ENCODE peak calls at places on chromosomes 11 and 22, in eight cellular contexts. One of them, this sample, is unnamed.

GRCh38 chr11:3091846-3092602 is 34.8 kb upstream of the CARS1 start:
- DNase-seq in nucleus accumbens: no peak
- DNase-seq in WERI-Rb-1: peak; percentile 85
- DNase-seq in NAMALWA: peak; percentile 76
- DNase-seq in stimulated activated CD4-positive, alpha-beta T cell treated with anti-CD3 and anti-CD28 coated beads, Interleukin-15, amount 100 ng/mL, for 1 hour: peak; percentile 64
- DNase-seq in stromal cell of bone marrow: no peak
- DNase-seq in H7: peak; percentile 98
- DNase-seq in kidney glomerular epithelial cell: peak; percentile 63
- DNase-seq in this sample: peak; percentile 86

GRCh38 chr22:33793464-33793863 is 126.8 kb downstream of the LARGE1 start:
- DNase-seq in nucleus accumbens: no peak
- DNase-seq in WERI-Rb-1: no peak
- DNase-seq in NAMALWA: no peak
- DNase-seq in stimulated activated CD4-positive, alpha-beta T cell treated with anti-CD3 and anti-CD28 coated beads, Interleukin-15, amount 100 ng/mL, for 1 hour: no peak
- DNase-seq in stromal cell of bone marrow: no peak
- DNase-seq in H7: no peak
- DNase-seq in kidney glomerular epithelial cell: no peak
- DNase-seq in this sample: no peak

GRCh38 chr11:465896-466538 is 15.9 kb downstream of the PTDSS2 start:
- DNase-seq in nucleus accumbens: no peak
- DNase-seq in WERI-Rb-1: no peak
- DNase-seq in NAMALWA: no peak
- DNase-seq in stimulated activated CD4-positive, alpha-beta T cell treated with anti-CD3 and anti-CD28 coated beads, Interleukin-15, amount 100 ng/mL, for 1 hour: no peak
- DNase-seq in stromal cell of bone marrow: no peak
- DNase-seq in H7: no peak
- DNase-seq in kidney glomerular epithelial cell: no peak
- DNase-seq in this sample: no peak

GRCh38 chr22:30743257-30744020 is 48.8 kb downstream of the OSBP2 start:
- DNase-seq in nucleus accumbens: no peak
- DNase-seq in WERI-Rb-1: no peak
- DNase-seq in NAMALWA: no peak
- DNase-seq in stimulated activated CD4-positive, alpha-beta T cell treated with anti-CD3 and anti-CD28 coated beads, Interleukin-15, amount 100 ng/mL, for 1 hour: no peak
- DNase-seq in stromal cell of bone marrow: no peak
- DNase-seq in H7: no peak
- DNase-seq in kidney glomerular epithelial cell: no peak
- DNase-seq in this sample: no peak

GRCh38 chr11:78138694-78139421 is 568 bp downstream of the ALG8 start:
- DNase-seq in nucleus accumbens: no peak
- DNase-seq in WERI-Rb-1: no peak
- DNase-seq in NAMALWA: peak; percentile 77
- DNase-seq in stimulated activated CD4-positive, alpha-beta T cell treated with anti-CD3 and anti-CD28 coated beads, Interleukin-15, amount 100 ng/mL, for 1 hour: peak; percentile 4
- DNase-seq in stromal cell of bone marrow: no peak
- DNase-seq in H7: peak; percentile 49
- DNase-seq in kidney glomerular epithelial cell: peak; percentile 65
- DNase-seq in this sample: peak; percentile 59

GRCh38 chr11:124454552-124454951 is 9.1 kb upstream of the OR8B8 start:
- DNase-seq in nucleus accumbens: no peak
- DNase-seq in WERI-Rb-1: no peak
- DNase-seq in NAMALWA: no peak
- DNase-seq in stimulated activated CD4-positive, alpha-beta T cell treated with anti-CD3 and anti-CD28 coated beads, Interleukin-15, amount 100 ng/mL, for 1 hour: no peak
- DNase-seq in stromal cell of bone marrow: no peak
- DNase-seq in H7: no peak
- DNase-seq in kidney glomerular epithelial cell: no peak
- DNase-seq in this sample: no peak

GRCh38 chr11:17153759-17154158 is 54.0 kb downstream of the PIK3C2A start:
- DNase-seq in nucleus accumbens: no peak
- DNase-seq in WERI-Rb-1: no peak
- DNase-seq in NAMALWA: no peak
- DNase-seq in stimulated activated CD4-positive, alpha-beta T cell treated with anti-CD3 and anti-CD28 coated beads, Interleukin-15, amount 100 ng/mL, for 1 hour: no peak
- DNase-seq in stromal cell of bone marrow: no peak
- DNase-seq in H7: no peak
- DNase-seq in kidney glomerular epithelial cell: no peak
- DNase-seq in this sample: no peak

GRCh38 chr22:43826142-43827093 is 14.3 kb upstream of the EFCAB6 start:
- DNase-seq in nucleus accumbens: no peak
- DNase-seq in WERI-Rb-1: peak; percentile 11
- DNase-seq in NAMALWA: no peak
- DNase-seq in stimulated activated CD4-positive, alpha-beta T cell treated with anti-CD3 and anti-CD28 coated beads, Interleukin-15, amount 100 ng/mL, for 1 hour: no peak
- DNase-seq in stromal cell of bone marrow: peak; percentile 87
- DNase-seq in H7: peak; percentile 49
- DNase-seq in kidney glomerular epithelial cell: peak; percentile 72
- DNase-seq in this sample: peak; percentile 72

GRCh38 chr11:66050581-66051231 is 1.5 kb upstream of the SF3B2 start:
- DNase-seq in nucleus accumbens: no peak
- DNase-seq in WERI-Rb-1: peak; percentile 75
- DNase-seq in NAMALWA: no peak
- DNase-seq in stimulated activated CD4-positive, alpha-beta T cell treated with anti-CD3 and anti-CD28 coated beads, Interleukin-15, amount 100 ng/mL, for 1 hour: no peak
- DNase-seq in stromal cell of bone marrow: no peak
- DNase-seq in H7: peak; percentile 61
- DNase-seq in kidney glomerular epithelial cell: no peak
- DNase-seq in this sample: no peak

GRCh38 chr11:110299006-110299785 is 2.8 kb upstream of the RDX start:
- DNase-seq in nucleus accumbens: no peak
- DNase-seq in WERI-Rb-1: no peak
- DNase-seq in NAMALWA: no peak
- DNase-seq in stimulated activated CD4-positive, alpha-beta T cell treated with anti-CD3 and anti-CD28 coated beads, Interleukin-15, amount 100 ng/mL, for 1 hour: no peak
- DNase-seq in stromal cell of bone marrow: no peak
- DNase-seq in H7: no peak
- DNase-seq in kidney glomerular epithelial cell: no peak
- DNase-seq in this sample: no peak

GRCh38 chr11:2564588-2565440 is 120.0 kb downstream of the KCNQ1 start:
- DNase-seq in nucleus accumbens: no peak
- DNase-seq in WERI-Rb-1: no peak
- DNase-seq in NAMALWA: no peak
- DNase-seq in stimulated activated CD4-positive, alpha-beta T cell treated with anti-CD3 and anti-CD28 coated beads, Interleukin-15, amount 100 ng/mL, for 1 hour: no peak
- DNase-seq in stromal cell of bone marrow: no peak
- DNase-seq in H7: no peak
- DNase-seq in kidney glomerular epithelial cell: no peak
- DNase-seq in this sample: no peak

GRCh38 chr11:76604081-76604601 is 66.4 kb downstream of the LRRC32 start:
- DNase-seq in nucleus accumbens: no peak
- DNase-seq in WERI-Rb-1: no peak
- DNase-seq in NAMALWA: no peak
- DNase-seq in stimulated activated CD4-positive, alpha-beta T cell treated with anti-CD3 and anti-CD28 coated beads, Interleukin-15, amount 100 ng/mL, for 1 hour: no peak
- DNase-seq in stromal cell of bone marrow: no peak
- DNase-seq in H7: peak; percentile 35
- DNase-seq in kidney glomerular epithelial cell: no peak
- DNase-seq in this sample: peak; percentile 74

GRCh38 chr22:49076300-49077035 is 751.2 kb downstream of the BRD1 start:
- DNase-seq in nucleus accumbens: no peak
- DNase-seq in WERI-Rb-1: no peak
- DNase-seq in NAMALWA: no peak
- DNase-seq in stimulated activated CD4-positive, alpha-beta T cell treated with anti-CD3 and anti-CD28 coated beads, Interleukin-15, amount 100 ng/mL, for 1 hour: no peak
- DNase-seq in stromal cell of bone marrow: no peak
- DNase-seq in H7: no peak
- DNase-seq in kidney glomerular epithelial cell: no peak
- DNase-seq in this sample: no peak

GRCh38 chr22:38901111-38901641 is 29.2 kb upstream of the CBX6 start:
- DNase-seq in nucleus accumbens: no peak
- DNase-seq in WERI-Rb-1: no peak
- DNase-seq in NAMALWA: peak; percentile 27
- DNase-seq in stimulated activated CD4-positive, alpha-beta T cell treated with anti-CD3 and anti-CD28 coated beads, Interleukin-15, amount 100 ng/mL, for 1 hour: no peak
- DNase-seq in stromal cell of bone marrow: no peak
- DNase-seq in H7: no peak
- DNase-seq in kidney glomerular epithelial cell: no peak
- DNase-seq in this sample: no peak

GRCh38 chr11:11311169-11311568 is 41.9 kb downstream of the CSNK2A3 start:
- DNase-seq in nucleus accumbens: no peak
- DNase-seq in WERI-Rb-1: no peak
- DNase-seq in NAMALWA: peak; percentile 25
- DNase-seq in stimulated activated CD4-positive, alpha-beta T cell treated with anti-CD3 and anti-CD28 coated beads, Interleukin-15, amount 100 ng/mL, for 1 hour: no peak
- DNase-seq in stromal cell of bone marrow: no peak
- DNase-seq in H7: no peak
- DNase-seq in kidney glomerular epithelial cell: no peak
- DNase-seq in this sample: no peak

GRCh38 chr22:48993655-48994054 is 834.0 kb downstream of the BRD1 start:
- DNase-seq in nucleus accumbens: no peak
- DNase-seq in WERI-Rb-1: no peak
- DNase-seq in NAMALWA: no peak
- DNase-seq in stimulated activated CD4-positive, alpha-beta T cell treated with anti-CD3 and anti-CD28 coated beads, Interleukin-15, amount 100 ng/mL, for 1 hour: no peak
- DNase-seq in stromal cell of bone marrow: no peak
- DNase-seq in H7: no peak
- DNase-seq in kidney glomerular epithelial cell: no peak
- DNase-seq in this sample: no peak

GRCh38 chr22:24954114-24954463 is 1.6 kb downstream of the KIAA1671 start:
- DNase-seq in nucleus accumbens: no peak
- DNase-seq in WERI-Rb-1: peak; percentile 20
- DNase-seq in NAMALWA: no peak
- DNase-seq in stimulated activated CD4-positive, alpha-beta T cell treated with anti-CD3 and anti-CD28 coated beads, Interleukin-15, amount 100 ng/mL, for 1 hour: no peak
- DNase-seq in stromal cell of bone marrow: no peak
- DNase-seq in H7: no peak
- DNase-seq in kidney glomerular epithelial cell: peak; percentile 12
- DNase-seq in this sample: peak; percentile 20

GRCh38 chr11:21625982-21626381 is 566.9 kb upstream of the ANO5 start:
- DNase-seq in nucleus accumbens: no peak
- DNase-seq in WERI-Rb-1: no peak
- DNase-seq in NAMALWA: peak; percentile 3
- DNase-seq in stimulated activated CD4-positive, alpha-beta T cell treated with anti-CD3 and anti-CD28 coated beads, Interleukin-15, amount 100 ng/mL, for 1 hour: no peak
- DNase-seq in stromal cell of bone marrow: no peak
- DNase-seq in H7: no peak
- DNase-seq in kidney glomerular epithelial cell: no peak
- DNase-seq in this sample: peak; percentile 32

GRCh38 chr11:110092577-110093406 is at the start of gene ZC3H12C:
- DNase-seq in nucleus accumbens: peak; percentile 82
- DNase-seq in WERI-Rb-1: peak; percentile 93
- DNase-seq in NAMALWA: no peak
- DNase-seq in stimulated activated CD4-positive, alpha-beta T cell treated with anti-CD3 and anti-CD28 coated beads, Interleukin-15, amount 100 ng/mL, for 1 hour: no peak
- DNase-seq in stromal cell of bone marrow: peak; percentile 71
- DNase-seq in H7: peak; percentile 87
- DNase-seq in kidney glomerular epithelial cell: peak; percentile 89
- DNase-seq in this sample: peak; percentile 96

This sample was measured in NCI-H69.